ENCODE peak calls at places on chromosomes 4 and X, in eight cellular contexts. I is AG09309, V is amniotic stem cell, H is NCI-H460, O is GM12892, F is hypothalamus, Z is cardiac fibroblast, L is neural progenitor cell. Q is an unnamed sample.

GRCh38 chr4:153495480-153496206 is 29.5 kb downstream of the TMEM131L start:
- DNase-seq in H (no peak), F (no peak), L (no peak), V (no peak), I (no peak), O (no peak), Z (no peak), Q (no peak)

GRCh38 chr4:109701566-109702399 is 1.5 kb downstream of the CASP6 start:
- DNase-seq in F (no peak), V (no peak), Z (peak), L (peak), I (no peak), O (peak), H (no peak), Q (no peak)

GRCh38 chr4:109290918-109291317 is 11.5 kb downstream of the COL25A1 start:
- DNase-seq in Z (no peak), O (no peak), V (no peak), F (no peak), H (peak), L (no peak), I (no peak), Q (no peak)

GRCh38 chr4:89836897-89837384 is at the start of gene SNCA:
- DNase-seq in H (peak), L (peak), I (no peak), Z (peak), O (no peak), F (peak), V (peak), Q (no peak)

GRCh38 chr4:36716874-36717273 is 435.5 kb downstream of the DTHD1 start:
- DNase-seq in H (no peak), Z (peak), V (no peak), L (no peak), F (no peak), I (no peak), O (no peak), Q (no peak)

GRCh38 chr4:38145033-38145673 is 185.0 kb downstream of the PTTG2 start:
- DNase-seq in H (no peak), O (no peak), L (no peak), I (no peak), Z (peak), F (no peak), V (no peak), Q (no peak)

GRCh38 chr4:147640331-147640730 is 23.1 kb downstream of the TMEM184C start:
- DNase-seq in L (no peak), V (peak), Z (no peak), I (peak), O (no peak), F (no peak), H (no peak), Q (peak)

GRCh38 chrX:42070866-42071265 is 147.5 kb upstream of the CASK start:
- DNase-seq in Z (no peak), F (no peak), I (no peak), H (no peak), O (no peak), V (no peak), L (no peak), Q (peak)

GRCh38 chr4:14552119-14552518 is 450.2 kb upstream of the CPEB2 start:
- DNase-seq in Z (no peak), H (no peak), L (no peak), V (no peak), F (no peak), I (no peak), O (no peak), Q (no peak)

GRCh38 chr4:40199999-40200880 is 3.4 kb downstream of the RHOH start:
- DNase-seq in V (no peak), H (peak), I (no peak), F (no peak), L (no peak), Z (peak), O (no peak), Q (peak)

GRCh38 chr4:99205104-99205979 is 13.7 kb downstream of the ADH6 start:
- DNase-seq in I (no peak), L (peak), V (no peak), Z (peak), F (no peak), O (no peak), H (no peak), Q (peak)

GRCh38 chr4:72971572-72971971 is 97.9 kb downstream of the COX18 start:
- DNase-seq in V (peak), O (no peak), H (no peak), I (peak), Z (peak), L (no peak), F (no peak), Q (peak)

GRCh38 chr4:156328882-156329281 is 375.2 kb upstream of the CTSO start:
- DNase-seq in V (no peak), I (no peak), L (no peak), F (no peak), H (no peak), Z (no peak), O (no peak), Q (no peak)

GRCh38 chrX:24262309-24262708 is 51.6 kb downstream of the SUPT20HL2 start:
- DNase-seq in L (no peak), H (no peak), V (no peak), Z (no peak), O (no peak), F (no peak), I (no peak), Q (no peak)

GRCh38 chr4:98485816-98486355 is 172.5 kb downstream of the TSPAN5 start:
- DNase-seq in V (no peak), H (no peak), I (no peak), O (no peak), F (no peak), L (no peak), Z (no peak), Q (no peak)

GRCh38 chrX:16711219-16712115 is 1.0 kb downstream of the CTPS2 start:
- DNase-seq in L (no peak), V (no peak), I (no peak), Z (no peak), F (no peak), H (no peak), O (peak), Q (no peak)

GRCh38 chr4:2746891-2747695 is 9.0 kb downstream of the TNIP2 start:
- DNase-seq in H (no peak), O (no peak), L (no peak), F (no peak), I (no peak), Z (no peak), V (no peak), Q (no peak)

Q was measured in AG10803.